ENCODE peak calls at places on chromosomes 6 and 20, in five cellular contexts. O is SJSA1; H is CD8-positive, alpha-beta T cell; N is tibial artery; D is adrenal gland. W is an unnamed sample. For H3K4me1 and H3K36me3, the result is how much of the 10 kb centered on the place peaks cover.

GRCh38 chr6:28648035-28648877 is 122.6 kb downstream of the GPX5 start:
- DNase-seq in D (peak), O (peak), H (no peak), N (no peak), W (peak)

GRCh38 chr6:53043626-53044025 is 21.6 kb upstream of the FBXO9 start:
- DNase-seq in O (peak), D (no peak), H (no peak), N (no peak), W (peak)

GRCh38 chr20:57993738-57994431 is 234.6 kb downstream of the ANKRD60 start:
- DNase-seq in H (no peak), D (no peak), O (no peak), N (no peak), W (no peak)

GRCh38 chr6:20279608-20280287 is 67.5 kb upstream of the MBOAT1 start:
- DNase-seq in H (no peak), O (no peak), D (no peak), N (no peak), W (no peak)

GRCh38 chr6:4155848-4156466 is 20.6 kb upstream of the ECI2 start:
- DNase-seq in N (peak), H (peak), D (peak), O (peak), W (peak)

GRCh38 chr20:36572701-36573102 is 695 bp upstream of the TGIF2 start:
- DNase-seq in H (peak), O (no peak), D (peak), N (no peak), W (no peak)

GRCh38 chr6:113076116-113076515 is 729.0 kb downstream of the RFPL4B start:
- DNase-seq in N (no peak), H (no peak), D (no peak), O (no peak), W (no peak)

GRCh38 chr6:166532302-166532701 is 54.2 kb downstream of the RAMACL start:
- DNase-seq in N (no peak), H (no peak), O (no peak), D (no peak), W (no peak)

GRCh38 chr6:72669324-72669723 is 47.5 kb downstream of the KCNQ5 start:
- DNase-seq in N (no peak), O (no peak), H (no peak), D (no peak), W (no peak)

GRCh38 chr6:34565722-34566137 is 9.6 kb upstream of the SPDEF start:
- DNase-seq in O (no peak), D (no peak), H (no peak), N (no peak), W (no peak)

GRCh38 chr6:123316733-123317323 is 319.9 kb downstream of the TRDN start:
- DNase-seq in N (no peak), D (no peak), H (no peak), O (no peak), W (no peak)

GRCh38 chr6:131755597-131755996 is 44.8 kb upstream of the CTAGE9 start:
- DNase-seq in H (no peak), N (no peak), D (no peak), O (no peak), W (no peak)

GRCh38 chr6:84258268-84258667 is 30.8 kb upstream of the CEP162 start:
- DNase-seq in D (no peak), O (peak), N (no peak), H (no peak), W (peak)

GRCh38 chr6:118668761-118669411 is 17.5 kb upstream of the CEP85L start:
- DNase-seq in O (no peak), D (no peak), N (no peak), H (no peak), W (peak)

GRCh38 chr20:63009044-63009961 is 2.5 kb upstream of the BHLHE23 start:
- DNase-seq in D (peak), H (peak), O (peak), N (peak), W (peak)

GRCh38 chr6:98670045-98670746 is 164.2 kb upstream of the POU3F2 start:
- DNase-seq in N (no peak), H (no peak), D (no peak), O (no peak), W (no peak)

GRCh38 chr6:148868901-148869300 is 122.1 kb downstream of the UST start:
- DNase-seq in D (peak), N (no peak), O (no peak), H (no peak), W (no peak)

GRCh38 chr6:16736856-16737255 is 24.4 kb downstream of the ATXN1 start:
- DNase-seq in H (no peak), D (no peak), O (no peak), N (no peak), W (no peak)

GRCh38 chr20:50615407-50615806 is 75.9 kb downstream of the RIPOR3 start:
- DNase-seq in D (no peak), O (no peak), N (no peak), H (no peak), W (no peak)

GRCh38 chr6:112842338-112842700 is 495.2 kb downstream of the RFPL4B start:
- DNase-seq in D (no peak), N (no peak), O (no peak), H (no peak), W (peak)

GRCh38 chr6:154932562-154933027 is 62.5 kb upstream of the TIAM2 start:
- DNase-seq in H (no peak), O (peak), N (no peak), D (no peak), W (peak)

GRCh38 chr6:47492355-47492754 is 14.8 kb downstream of the CD2AP start:
- DNase-seq in O (no peak), H (no peak), N (no peak), D (no peak), W (no peak)

GRCh38 chr6:151391021-151391470 is 313 bp downstream of the ZBTB2 start:
- DNase-seq in H (peak), N (peak), O (peak), D (peak), W (peak)

GRCh38 chr6:63440057-63440456 is 120.3 kb upstream of the LGSN start:
- DNase-seq in N (no peak), O (no peak), D (no peak), H (no peak), W (no peak)

DNA sequence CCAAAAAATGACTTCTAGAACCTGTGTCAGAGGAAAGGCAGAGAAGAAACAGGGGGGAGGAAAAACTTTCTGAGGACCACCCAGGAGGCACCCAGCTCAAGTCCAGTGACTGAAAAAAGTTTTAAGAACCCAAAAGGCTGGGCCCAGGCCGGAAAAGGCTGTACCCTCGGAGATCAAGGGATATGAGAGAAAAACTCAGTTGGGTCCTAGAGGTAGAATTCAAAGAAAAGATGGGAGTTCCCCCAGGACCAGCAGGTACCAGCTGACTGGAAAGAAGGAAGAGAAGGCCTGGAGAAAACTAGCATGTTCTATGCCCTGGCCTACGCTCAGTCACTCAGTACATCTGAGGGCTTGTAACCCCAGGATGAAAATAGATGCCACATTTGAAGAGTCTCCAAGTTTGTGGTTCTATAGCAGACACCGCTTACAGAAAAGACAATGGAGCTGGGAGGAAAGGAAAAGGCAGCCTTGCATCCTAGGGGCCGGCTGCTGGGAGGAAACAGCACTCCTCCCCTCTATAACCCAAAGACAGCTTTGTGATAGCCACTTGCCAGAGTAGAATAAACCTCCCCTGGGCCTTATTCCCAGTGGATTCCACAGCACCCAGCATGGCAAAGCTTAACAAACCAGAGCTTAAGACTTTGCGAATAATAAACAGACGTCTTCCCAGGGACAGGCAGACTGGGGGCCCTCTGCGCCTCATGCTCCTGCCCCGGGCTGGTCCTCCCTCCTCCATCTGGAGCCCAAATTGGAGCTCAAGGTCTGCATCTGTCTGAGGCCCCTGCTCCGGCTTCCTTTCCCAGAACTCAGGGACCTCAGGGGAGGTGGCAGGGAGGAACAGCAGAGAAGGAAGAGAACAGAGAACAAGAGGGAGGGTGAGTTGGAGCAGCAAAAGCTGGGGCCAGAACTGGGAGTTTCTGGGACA is 8.9 kb upstream of the TAF8 start:
- DNase-seq in H (no peak), D (no peak), N (no peak), O (no peak), W (no peak)
- H3K27ac ChIP-seq in H (peak), D (no peak), N (no peak), O (no peak), W (no peak)

DNA sequence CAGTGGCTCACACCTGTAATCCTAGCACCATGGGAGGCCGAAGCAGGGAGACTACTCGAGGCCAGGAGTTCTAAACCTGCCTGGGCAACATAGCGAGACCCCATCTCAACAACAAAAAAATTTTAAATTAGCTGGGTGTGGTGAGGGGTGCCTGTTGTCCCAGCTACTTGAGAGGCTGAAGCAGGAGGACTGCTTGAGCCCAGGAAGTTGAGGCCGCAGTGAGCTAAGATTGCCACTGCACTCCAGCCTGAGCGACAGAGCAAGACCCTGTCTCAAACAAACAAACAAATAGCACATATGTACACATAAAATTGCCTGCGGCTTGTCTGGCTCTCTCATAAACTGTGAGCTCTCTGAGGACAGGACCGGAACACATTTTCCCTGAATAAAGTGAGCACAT is 106.3 kb downstream of the BANF2 start:
- DNase-seq in D (no peak), H (no peak), N (no peak), O (no peak), W (no peak)
- H3K4me1 ChIP-seq in D (under half), H (under half), N (under half), O (under half), W (under half)

DNA sequence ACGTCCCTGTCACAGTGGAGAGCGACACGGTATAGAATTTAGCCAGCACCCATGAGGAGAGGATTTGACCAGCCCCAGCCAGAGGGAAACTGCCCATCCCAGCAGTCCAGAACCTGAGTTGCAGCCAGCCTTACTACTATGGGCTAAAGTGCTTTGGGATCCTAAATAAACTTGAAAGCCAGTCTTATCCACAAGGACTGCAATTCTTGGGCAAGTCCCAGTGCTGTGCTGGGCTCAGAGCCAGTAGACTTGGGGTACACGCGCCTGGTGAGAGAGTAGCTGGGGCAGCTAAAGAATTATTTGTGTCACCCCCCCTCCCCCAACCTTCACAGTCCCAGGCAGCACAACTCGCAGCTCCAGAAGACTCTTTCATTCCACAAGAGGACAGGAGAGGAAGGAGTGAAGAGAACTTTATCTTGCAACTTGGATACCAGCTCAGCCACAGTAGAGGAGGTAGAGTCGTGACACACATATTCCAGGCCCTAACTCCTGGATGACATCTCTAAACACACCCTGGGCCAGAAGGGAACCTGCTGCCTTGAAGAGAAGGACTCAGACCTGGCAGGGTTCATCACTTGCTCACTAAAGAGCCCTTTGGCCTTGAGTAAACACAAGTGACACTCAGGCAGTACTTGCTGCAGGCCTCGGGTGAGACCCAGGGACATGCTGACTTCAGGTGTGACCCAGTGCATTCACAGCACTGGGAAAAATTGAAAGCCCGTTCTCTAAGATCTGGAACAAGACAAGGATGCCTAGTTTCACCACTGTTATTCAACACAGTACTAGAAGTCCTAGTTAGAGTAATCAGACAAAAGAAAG is 100.3 kb downstream of the REV3L start:
- DNase-seq in N (no peak), H (no peak), D (no peak), O (no peak), W (no peak)
- H3K36me3 ChIP-seq in N (under half), H (under half), D (under half), O (half or more), W (under half)

DNA sequence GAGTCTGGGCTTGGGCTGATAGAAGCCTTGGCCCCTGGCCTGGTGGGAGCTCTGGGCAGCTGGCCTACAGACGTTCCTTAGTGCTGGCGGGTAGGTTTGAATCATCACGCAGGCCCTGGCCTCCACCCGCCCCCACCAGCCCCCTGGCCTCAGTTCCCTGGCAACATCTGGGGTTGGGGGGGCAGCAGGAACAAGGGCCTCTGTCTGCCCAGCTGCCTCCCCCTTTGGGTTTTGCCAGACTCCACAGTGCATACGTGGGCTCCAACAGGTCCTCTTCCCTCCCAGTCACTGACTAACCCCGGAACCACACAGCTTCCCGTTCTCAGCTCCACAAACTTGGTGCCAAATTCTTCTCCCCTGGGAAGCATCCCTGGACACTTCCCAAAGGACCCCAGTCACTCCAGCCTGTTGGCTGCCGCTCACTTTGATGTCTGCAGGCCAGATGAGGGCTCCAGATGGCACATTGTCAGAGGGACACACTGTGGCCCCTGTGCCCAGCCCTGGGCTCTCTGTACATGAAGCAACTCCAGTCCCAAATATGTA is 957 bp upstream of the VEGFA start:
- DNase-seq in D (peak), O (no peak), N (peak), H (no peak), W (no peak)
- H3K27ac ChIP-seq in D (no peak), O (no peak), N (peak), H (no peak), W (no peak)

W was measured in SJCRH30.